ENCODE peak calls at places on chromosomes 12 and 14, in five cellular contexts. One of them, this sample, is unnamed.

GRCh38 chr14:91269076-91269991 is 24.8 kb upstream of the GPR68 start:
- DNase-seq in IMR-90: no peak
- DNase-seq in tibial artery: no peak
- DNase-seq in spleen: no peak
- DNase-seq in CD8-positive, alpha-beta memory T cell: no peak
- DNase-seq in this sample: peak

GRCh38 chr14:73770977-73771847 is 57.0 kb upstream of the PNMA1 start:
- DNase-seq in IMR-90: no peak
- DNase-seq in tibial artery: no peak
- DNase-seq in spleen: peak
- DNase-seq in CD8-positive, alpha-beta memory T cell: no peak
- DNase-seq in this sample: no peak

GRCh38 chr12:64733857-64734256 is 25.3 kb downstream of the GNS start:
- DNase-seq in IMR-90: no peak
- DNase-seq in tibial artery: no peak
- DNase-seq in spleen: no peak
- DNase-seq in CD8-positive, alpha-beta memory T cell: no peak
- DNase-seq in this sample: no peak

GRCh38 chr14:78399316-78399889 is 229.2 kb downstream of the NRXN3 start:
- DNase-seq in IMR-90: no peak
- DNase-seq in tibial artery: no peak
- DNase-seq in spleen: no peak
- DNase-seq in CD8-positive, alpha-beta memory T cell: no peak
- DNase-seq in this sample: peak

GRCh38 chr14:100109594-100109955 is 44.4 kb downstream of the EVL start:
- DNase-seq in IMR-90: no peak
- DNase-seq in tibial artery: no peak
- DNase-seq in spleen: no peak
- DNase-seq in CD8-positive, alpha-beta memory T cell: no peak
- DNase-seq in this sample: no peak

GRCh38 chr14:72480465-72481243 is 413.2 kb downstream of the DPF3 start:
- DNase-seq in IMR-90: peak
- DNase-seq in tibial artery: no peak
- DNase-seq in spleen: no peak
- DNase-seq in CD8-positive, alpha-beta memory T cell: no peak
- DNase-seq in this sample: no peak

GRCh38 chr14:101064718-101065117 is 161.2 kb upstream of the RTL1 start:
- DNase-seq in IMR-90: no peak
- DNase-seq in tibial artery: peak
- DNase-seq in spleen: peak
- DNase-seq in CD8-positive, alpha-beta memory T cell: no peak
- DNase-seq in this sample: no peak

GRCh38 chr12:25308761-25309160 is 58.0 kb upstream of the KRAS start:
- DNase-seq in IMR-90: peak
- DNase-seq in tibial artery: no peak
- DNase-seq in spleen: no peak
- DNase-seq in CD8-positive, alpha-beta memory T cell: no peak
- DNase-seq in this sample: no peak

GRCh38 chr12:120739031-120739762 is 13.6 kb downstream of the ACADS start:
- DNase-seq in IMR-90: no peak
- DNase-seq in tibial artery: no peak
- DNase-seq in spleen: peak
- DNase-seq in CD8-positive, alpha-beta memory T cell: no peak
- DNase-seq in this sample: no peak

GRCh38 chr14:63039800-63040380 is 5.4 kb downstream of the KCNH5 start:
- DNase-seq in IMR-90: peak
- DNase-seq in tibial artery: no peak
- DNase-seq in spleen: no peak
- DNase-seq in CD8-positive, alpha-beta memory T cell: no peak
- DNase-seq in this sample: peak

GRCh38 chr14:61213116-61213720 is 67.9 kb downstream of the TMEM30B start:
- DNase-seq in IMR-90: peak
- DNase-seq in tibial artery: no peak
- DNase-seq in spleen: no peak
- DNase-seq in CD8-positive, alpha-beta memory T cell: no peak
- DNase-seq in this sample: peak

GRCh38 chr12:95605087-95605486 is 53.8 kb upstream of the USP44 start:
- DNase-seq in IMR-90: peak
- DNase-seq in tibial artery: no peak
- DNase-seq in spleen: no peak
- DNase-seq in CD8-positive, alpha-beta memory T cell: no peak
- DNase-seq in this sample: peak

GRCh38 chr12:6229823-6230222 is 29.6 kb downstream of the CD9 start:
- DNase-seq in IMR-90: peak
- DNase-seq in tibial artery: peak
- DNase-seq in spleen: peak
- DNase-seq in CD8-positive, alpha-beta memory T cell: no peak
- DNase-seq in this sample: peak

GRCh38 chr14:46368275-46368674 is 283.3 kb downstream of the RPL10L start:
- DNase-seq in IMR-90: no peak
- DNase-seq in tibial artery: no peak
- DNase-seq in spleen: no peak
- DNase-seq in CD8-positive, alpha-beta memory T cell: no peak
- DNase-seq in this sample: no peak

GRCh38 chr12:31506907-31507306 is 84.0 kb downstream of the DENND5B start:
- DNase-seq in IMR-90: peak
- DNase-seq in tibial artery: no peak
- DNase-seq in spleen: no peak
- DNase-seq in CD8-positive, alpha-beta memory T cell: no peak
- DNase-seq in this sample: peak

GRCh38 chr12:106841471-106842302 is 67.2 kb downstream of the RIC8B start:
- DNase-seq in IMR-90: peak
- DNase-seq in tibial artery: no peak
- DNase-seq in spleen: no peak
- DNase-seq in CD8-positive, alpha-beta memory T cell: peak
- DNase-seq in this sample: peak

GRCh38 chr12:121513464-121514183 is 67.2 kb downstream of the KDM2B start:
- DNase-seq in IMR-90: no peak
- DNase-seq in tibial artery: no peak
- DNase-seq in spleen: peak
- DNase-seq in CD8-positive, alpha-beta memory T cell: no peak
- DNase-seq in this sample: no peak

GRCh38 chr14:98161366-98161765 is 1110.6 kb downstream of the BCL11B start:
- DNase-seq in IMR-90: no peak
- DNase-seq in tibial artery: no peak
- DNase-seq in spleen: no peak
- DNase-seq in CD8-positive, alpha-beta memory T cell: no peak
- DNase-seq in this sample: no peak

GRCh38 chr12:92955997-92956663 is 27.0 kb upstream of the EEA1 start:
- DNase-seq in IMR-90: peak
- DNase-seq in tibial artery: no peak
- DNase-seq in spleen: no peak
- DNase-seq in CD8-positive, alpha-beta memory T cell: no peak
- DNase-seq in this sample: peak

GRCh38 chr12:87160848-87161601 is 868.2 kb downstream of the C12orf50 start:
- DNase-seq in IMR-90: no peak
- DNase-seq in tibial artery: no peak
- DNase-seq in spleen: no peak
- DNase-seq in CD8-positive, alpha-beta memory T cell: no peak
- DNase-seq in this sample: no peak

GRCh38 chr12:57735952-57736742 is 2.4 kb downstream of the AGAP2 start:
- DNase-seq in IMR-90: peak
- DNase-seq in tibial artery: no peak
- DNase-seq in spleen: peak
- DNase-seq in CD8-positive, alpha-beta memory T cell: no peak
- DNase-seq in this sample: no peak

GRCh38 chr12:2490746-2491145 is 304.0 kb upstream of the FKBP4 start:
- DNase-seq in IMR-90: no peak
- DNase-seq in tibial artery: no peak
- DNase-seq in spleen: no peak
- DNase-seq in CD8-positive, alpha-beta memory T cell: no peak
- DNase-seq in this sample: peak

GRCh38 chr12:118189761-118190181 is 53.8 kb downstream of the PEBP1 start:
- DNase-seq in IMR-90: peak
- DNase-seq in tibial artery: no peak
- DNase-seq in spleen: no peak
- DNase-seq in CD8-positive, alpha-beta memory T cell: no peak
- DNase-seq in this sample: peak

GRCh38 chr14:72961579-72962335 is 35.5 kb downstream of the DCAF4 start:
- DNase-seq in IMR-90: peak
- DNase-seq in tibial artery: no peak
- DNase-seq in spleen: no peak
- DNase-seq in CD8-positive, alpha-beta memory T cell: no peak
- DNase-seq in this sample: peak

GRCh38 chr12:79688376-79689040 is 2.3 kb downstream of the PAWR start:
- DNase-seq in IMR-90: no peak
- DNase-seq in tibial artery: no peak
- DNase-seq in spleen: no peak
- DNase-seq in CD8-positive, alpha-beta memory T cell: no peak
- DNase-seq in this sample: peak
- H3K4me3 ChIP-seq in IMR-90: peak
- H3K4me3 ChIP-seq in tibial artery: peak
- H3K4me3 ChIP-seq in spleen: peak
- H3K4me3 ChIP-seq in CD8-positive, alpha-beta memory T cell: no peak
- H3K4me3 ChIP-seq in this sample: peak

GRCh38 chr12:12350868-12351463 is 924 bp upstream of the MANSC1 start:
- DNase-seq in IMR-90: peak
- DNase-seq in tibial artery: no peak
- DNase-seq in spleen: no peak
- DNase-seq in CD8-positive, alpha-beta memory T cell: no peak
- DNase-seq in this sample: no peak
- H3K4me3 ChIP-seq in IMR-90: no peak
- H3K4me3 ChIP-seq in tibial artery: no peak
- H3K4me3 ChIP-seq in spleen: no peak
- H3K4me3 ChIP-seq in CD8-positive, alpha-beta memory T cell: peak
- H3K4me3 ChIP-seq in this sample: no peak

DNA sequence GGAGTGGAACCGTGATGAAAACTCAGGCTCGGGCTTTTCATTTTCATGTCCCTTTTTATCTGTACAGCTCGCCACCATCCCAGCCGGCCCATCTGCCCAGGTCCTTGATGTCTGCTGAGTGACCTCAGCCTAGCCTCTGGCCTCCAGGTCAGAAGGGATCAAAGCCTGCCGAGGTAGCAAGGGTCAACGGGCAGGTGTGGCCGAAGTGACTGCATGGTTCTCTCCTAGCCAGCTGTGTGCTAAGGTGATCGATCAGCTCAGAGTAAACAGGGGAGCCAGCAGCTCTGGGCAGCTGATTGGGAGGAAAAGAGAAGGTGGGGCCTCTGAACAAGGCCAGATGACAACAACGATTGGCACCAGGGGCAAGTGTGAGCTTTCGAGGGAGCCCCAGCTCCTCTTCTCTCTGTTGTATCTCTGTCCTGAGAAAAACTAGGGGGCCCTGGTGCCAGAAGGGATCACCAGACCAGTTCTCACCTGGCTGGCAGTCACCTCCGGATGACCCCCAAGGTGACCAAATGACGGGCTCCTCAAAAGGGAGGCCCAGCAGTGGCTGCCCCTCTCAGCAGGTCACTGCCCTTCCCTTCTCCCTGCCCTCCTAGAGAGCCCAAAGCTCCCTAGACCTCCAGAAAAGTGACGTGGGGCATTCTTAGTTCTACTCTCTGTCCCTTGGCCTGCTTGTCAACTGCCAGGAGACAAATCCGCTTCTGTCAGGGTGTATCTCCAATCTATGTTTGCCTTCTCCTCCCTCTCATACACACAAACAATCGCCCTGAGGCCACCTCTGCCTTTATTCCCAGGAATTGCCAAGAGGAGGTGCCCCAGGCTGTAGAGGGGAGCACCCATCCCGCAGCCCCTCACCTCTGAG is 3.4 kb downstream of the SLC6A12 start:
- DNase-seq in IMR-90: no peak
- DNase-seq in tibial artery: no peak
- DNase-seq in spleen: no peak
- DNase-seq in CD8-positive, alpha-beta memory T cell: no peak
- DNase-seq in this sample: no peak
- H3K4me3 ChIP-seq in IMR-90: no peak
- H3K4me3 ChIP-seq in tibial artery: no peak
- H3K4me3 ChIP-seq in spleen: no peak
- H3K4me3 ChIP-seq in CD8-positive, alpha-beta memory T cell: no peak
- H3K4me3 ChIP-seq in this sample: no peak

GRCh38 chr12:111368291-111368683 is 608 bp downstream of the PHETA1 start:
- DNase-seq in IMR-90: no peak
- DNase-seq in tibial artery: peak
- DNase-seq in spleen: peak
- DNase-seq in CD8-positive, alpha-beta memory T cell: no peak
- DNase-seq in this sample: no peak

GRCh38 chr12:111366075-111366474 is 2.8 kb downstream of the PHETA1 start:
- DNase-seq in IMR-90: no peak
- DNase-seq in tibial artery: no peak
- DNase-seq in spleen: no peak
- DNase-seq in CD8-positive, alpha-beta memory T cell: no peak
- DNase-seq in this sample: no peak

GRCh38 chr12:111366583-111366982 is 2.3 kb downstream of the PHETA1 start:
- DNase-seq in IMR-90: no peak
- DNase-seq in tibial artery: no peak
- DNase-seq in spleen: no peak
- DNase-seq in CD8-positive, alpha-beta memory T cell: no peak
- DNase-seq in this sample: no peak

GRCh38 chr12:111368684-111369495 is at the start of gene PHETA1:
- DNase-seq in IMR-90: peak
- DNase-seq in tibial artery: peak
- DNase-seq in spleen: peak
- DNase-seq in CD8-positive, alpha-beta memory T cell: peak
- DNase-seq in this sample: peak

DNA sequence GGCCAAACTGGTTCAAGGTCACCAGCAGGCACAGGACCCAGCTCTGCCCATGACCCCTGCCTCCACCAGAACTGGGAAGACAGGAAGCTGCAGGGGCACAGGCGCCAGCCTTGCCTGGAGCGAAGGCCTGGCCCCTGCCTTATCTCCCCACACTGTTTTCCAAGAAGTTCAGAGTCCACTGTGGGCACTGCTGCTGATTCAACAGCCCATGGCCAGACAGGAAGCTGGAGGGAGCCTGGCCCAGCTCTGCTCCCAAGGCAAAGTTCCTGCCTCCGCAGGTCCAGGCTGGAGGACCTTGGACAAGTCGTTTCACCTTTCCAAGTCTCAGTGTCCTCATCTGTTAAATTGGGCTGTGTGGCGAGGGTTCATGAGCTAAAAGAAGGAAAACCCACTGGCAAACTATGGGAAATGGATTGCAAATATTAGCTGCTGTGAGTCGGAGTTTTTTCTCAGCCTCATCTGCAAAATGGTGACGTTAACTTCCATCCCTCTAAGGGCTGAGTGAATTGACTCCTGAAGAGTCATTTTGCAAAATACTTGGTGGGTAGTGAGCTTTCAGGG is 1.2 kb downstream of the PHETA1 start:
- DNase-seq in IMR-90: peak
- DNase-seq in tibial artery: no peak
- DNase-seq in spleen: peak
- DNase-seq in CD8-positive, alpha-beta memory T cell: no peak
- DNase-seq in this sample: peak
- H3K4me3 ChIP-seq in IMR-90: peak
- H3K4me3 ChIP-seq in tibial artery: peak
- H3K4me3 ChIP-seq in spleen: peak
- H3K4me3 ChIP-seq in CD8-positive, alpha-beta memory T cell: peak
- H3K4me3 ChIP-seq in this sample: peak

GRCh38 chr12:115818973-115819372 is 458.5 kb downstream of the MED13L start:
- DNase-seq in IMR-90: no peak
- DNase-seq in tibial artery: no peak
- DNase-seq in spleen: no peak
- DNase-seq in CD8-positive, alpha-beta memory T cell: no peak
- DNase-seq in this sample: no peak
- H3K4me3 ChIP-seq in IMR-90: no peak
- H3K4me3 ChIP-seq in tibial artery: no peak
- H3K4me3 ChIP-seq in spleen: no peak
- H3K4me3 ChIP-seq in CD8-positive, alpha-beta memory T cell: no peak
- H3K4me3 ChIP-seq in this sample: no peak